ENCODE peak calls at places on chromosomes 5 and 9, in seven cellular contexts. E is astrocyte; K is HTR-8/SVneo; H is activated CD4-positive, CD25-positive, alpha-beta regulatory T cell; G is glutamatergic neuron; U is cardiac muscle cell; R is ovary. F is an unnamed sample.

GRCh38 chr5:24167791-24168190 is 477.0 kb downstream of the CDH10 start:
- DNase-seq in E (peak), U (no peak), R (no peak), K (no peak), H (no peak), G (no peak), F (no peak)

GRCh38 chr9:3526166-3526902 is 533 bp upstream of the RFX3 start:
- DNase-seq in E (peak), G (peak), H (peak), U (peak), R (peak), K (peak), F (peak)

GRCh38 chr5:76517334-76517733 is 105.9 kb downstream of the F2RL2 start:
- DNase-seq in U (no peak), H (no peak), K (no peak), E (no peak), G (no peak), R (no peak), F (no peak)

GRCh38 chr9:133787749-133788015 is 49.5 kb upstream of the SARDH start:
- DNase-seq in U (peak), H (no peak), R (no peak), K (no peak), E (peak), G (peak), F (peak)

GRCh38 chr5:88899338-88899737 is 16.4 kb upstream of the MEF2C start:
- DNase-seq in U (no peak), E (no peak), H (no peak), R (no peak), K (no peak), G (no peak), F (no peak)

GRCh38 chr9:72294952-72295351 is 70.1 kb downstream of the ZFAND5 start:
- DNase-seq in E (no peak), R (no peak), H (no peak), U (no peak), G (no peak), K (no peak), F (peak)

GRCh38 chr9:91751922-91752321 is 198.1 kb downstream of the ROR2 start:
- DNase-seq in R (no peak), K (no peak), U (no peak), E (peak), H (no peak), G (no peak), F (no peak)

GRCh38 chr9:82911997-82912396 is 150.9 kb downstream of the RASEF start:
- DNase-seq in G (no peak), E (no peak), H (no peak), R (no peak), U (no peak), K (no peak), F (no peak)

GRCh38 chr5:131381792-131382191 is 117.9 kb downstream of the CDC42SE2 start:
- DNase-seq in K (no peak), G (no peak), H (no peak), R (no peak), U (no peak), E (no peak), F (no peak)

GRCh38 chr5:80941496-80941895 is 18.7 kb upstream of the RASGRF2 start:
- DNase-seq in E (no peak), G (no peak), U (no peak), R (no peak), H (no peak), K (no peak), F (no peak)

GRCh38 chr9:5714501-5715401 is 85.8 kb downstream of the RIC1 start:
- DNase-seq in G (no peak), H (no peak), K (peak), R (no peak), E (peak), U (peak), F (peak)

GRCh38 chr9:113674436-113674835 is 201.7 kb upstream of the ZNF618 start:
- DNase-seq in E (peak), R (no peak), U (no peak), G (no peak), K (no peak), H (no peak), F (no peak)

GRCh38 chr5:169706070-169706469 is 69.0 kb downstream of the DOCK2 start:
- DNase-seq in G (no peak), H (no peak), R (no peak), U (no peak), K (no peak), E (no peak), F (no peak)

GRCh38 chr9:129712595-129713524 is 40.0 kb downstream of the PTGES start:
- DNase-seq in U (no peak), G (peak), H (no peak), E (peak), R (no peak), K (no peak), F (peak)

GRCh38 chr5:27144456-27144855 is 106.1 kb upstream of the CDH9 start:
- DNase-seq in R (no peak), K (peak), U (no peak), G (no peak), H (no peak), E (no peak), F (no peak)

GRCh38 chr5:88833371-88834107 is 49.4 kb downstream of the MEF2C start:
- DNase-seq in H (no peak), U (peak), K (no peak), G (no peak), R (peak), E (peak), F (no peak)

GRCh38 chr5:80194470-80194869 is 61.4 kb downstream of the SERINC5 start:
- DNase-seq in E (no peak), U (no peak), R (no peak), G (no peak), H (no peak), K (no peak), F (no peak)

GRCh38 chr5:92455011-92455410 is 1071.9 kb upstream of the ARRDC3 start:
- DNase-seq in G (no peak), U (no peak), R (no peak), E (no peak), H (no peak), K (no peak), F (no peak)

GRCh38 chr5:7878381-7878873 is 9.5 kb downstream of the MTRR start:
- DNase-seq in H (no peak), G (no peak), U (no peak), K (no peak), R (no peak), E (peak), F (no peak)

GRCh38 chr5:96387616-96388015 is 45.4 kb downstream of the PCSK1 start:
- DNase-seq in E (no peak), U (no peak), R (no peak), K (no peak), G (no peak), H (no peak), F (no peak)

F was measured in ELF-1.